ENCODE peak calls at places on chromosomes 7 and 10, in ten cellular contexts. V is AML-193; U is AG08395; M is NCI-H345; S is activated CD4-positive, CD25-positive, alpha-beta regulatory T cell; F is amniotic epithelial cell; E is effector CD4-positive, alpha-beta T cell; G is RCC 7860; D is HCEC 1CT; X is heart left ventricle. H is an unnamed sample.

GRCh38 chr7:985915-986741 is 3.1 kb downstream of the CYP2W1 start:
- DNase-seq in V (no peak), U (peak), M (no peak), S (no peak), F (peak), E (no peak), G (peak), D (peak), X (no peak), H (peak)

GRCh38 chr10:5446390-5446926 is 34.1 kb downstream of the NET1 start:
- DNase-seq in V (no peak), U (peak), M (no peak), S (peak), F (peak), E (peak), G (peak), D (peak), X (peak), H (peak)

GRCh38 chr10:22229756-22230330 is 12.0 kb upstream of the EBLN1 start:
- DNase-seq in V (no peak), U (no peak), M (peak), S (no peak), F (peak), E (no peak), G (no peak), D (no peak), X (no peak), H (no peak)

GRCh38 chr10:118339096-118339495 is 3.0 kb downstream of the FAM204A start:
- DNase-seq in V (no peak), U (no peak), M (no peak), S (no peak), F (no peak), E (no peak), G (no peak), D (no peak), X (peak), H (no peak)

GRCh38 chr7:128311003-128311402 is 32.7 kb downstream of the RBM28 start:
- DNase-seq in V (no peak), U (no peak), M (no peak), S (no peak), F (peak), E (no peak), G (no peak), D (no peak), X (no peak), H (peak)

GRCh38 chr7:50275430-50275829 is 29.1 kb upstream of the IKZF1 start:
- DNase-seq in V (no peak), U (no peak), M (no peak), S (no peak), F (no peak), E (no peak), G (no peak), D (no peak), X (no peak), H (no peak)

GRCh38 chr7:121211253-121211652 is 117.5 kb upstream of the WNT16 start:
- DNase-seq in V (no peak), U (no peak), M (no peak), S (no peak), F (no peak), E (no peak), G (no peak), D (no peak), X (no peak), H (no peak)

GRCh38 chr10:113015201-113015600 is 65.2 kb downstream of the TCF7L2 start:
- DNase-seq in V (no peak), U (no peak), M (peak), S (no peak), F (no peak), E (no peak), G (no peak), D (no peak), X (no peak), H (no peak)

GRCh38 chr10:6593140-6593740 is 13.2 kb upstream of the PRKCQ start:
- DNase-seq in V (no peak), U (no peak), M (no peak), S (no peak), F (no peak), E (no peak), G (no peak), D (no peak), X (no peak), H (no peak)

GRCh38 chr10:132961-133898 is 2.0 kb upstream of the ZMYND11 start:
- DNase-seq in V (no peak), U (peak), M (peak), S (no peak), F (peak), E (no peak), G (peak), D (peak), X (no peak), H (peak)

GRCh38 chr10:15342970-15343369 is 28.1 kb downstream of the FAM171A1 start:
- DNase-seq in V (no peak), U (no peak), M (no peak), S (no peak), F (no peak), E (no peak), G (no peak), D (no peak), X (no peak), H (no peak)

GRCh38 chr7:33841031-33841430 is 64.3 kb upstream of the BMPER start:
- DNase-seq in V (no peak), U (no peak), M (no peak), S (no peak), F (no peak), E (no peak), G (no peak), D (no peak), X (no peak), H (no peak)

GRCh38 chr10:45418859-45419672 is 45.0 kb downstream of the ALOX5 start:
- DNase-seq in V (peak), U (peak), M (peak), S (no peak), F (peak), E (no peak), G (no peak), D (no peak), X (peak), H (peak)

GRCh38 chr10:96890172-96890513 is 58.0 kb downstream of the LCOR start:
- DNase-seq in V (peak), U (no peak), M (no peak), S (no peak), F (no peak), E (no peak), G (no peak), D (no peak), X (no peak), H (no peak)

GRCh38 chr7:3943265-3943664 is 642.2 kb downstream of the SDK1 start:
- DNase-seq in V (no peak), U (no peak), M (peak), S (no peak), F (no peak), E (no peak), G (no peak), D (no peak), X (no peak), H (no peak)

GRCh38 chr10:23694921-23695824 is 256.3 kb downstream of the OTUD1 start:
- DNase-seq in V (no peak), U (no peak), M (no peak), S (no peak), F (no peak), E (no peak), G (no peak), D (no peak), X (no peak), H (no peak)

GRCh38 chr7:77649950-77650349 is 46.3 kb upstream of the RSBN1L start:
- DNase-seq in V (no peak), U (peak), M (no peak), S (no peak), F (peak), E (no peak), G (no peak), D (peak), X (no peak), H (peak)

GRCh38 chr7:127150543-127150942 is 102.2 kb downstream of the GRM8 start:
- DNase-seq in V (no peak), U (no peak), M (no peak), S (no peak), F (no peak), E (no peak), G (no peak), D (no peak), X (no peak), H (no peak)

GRCh38 chr10:86876748-86877147 is 80.7 kb downstream of the MMRN2 start:
- DNase-seq in V (peak), U (peak), M (no peak), S (no peak), F (peak), E (no peak), G (no peak), D (peak), X (no peak), H (peak)

GRCh38 chr7:142984297-142984696 is 22.1 kb upstream of the KEL start:
- DNase-seq in V (no peak), U (no peak), M (no peak), S (no peak), F (no peak), E (no peak), G (no peak), D (no peak), X (no peak), H (no peak)

GRCh38 chr10:3226960-3227724 is 54.6 kb upstream of the PITRM1 start:
- DNase-seq in V (no peak), U (peak), M (no peak), S (no peak), F (peak), E (no peak), G (peak), D (peak), X (no peak), H (peak)

GRCh38 chr10:17428616-17429097 is 25.7 kb downstream of the ST8SIA6 start:
- DNase-seq in V (no peak), U (no peak), M (no peak), S (peak), F (no peak), E (peak), G (no peak), D (no peak), X (no peak), H (no peak)

GRCh38 chr7:73431041-73431835 is 2.3 kb upstream of the FZD9 start:
- DNase-seq in V (no peak), U (no peak), M (no peak), S (no peak), F (no peak), E (no peak), G (no peak), D (no peak), X (no peak), H (no peak)

GRCh38 chr7:128833148-128833938 is 3.1 kb downstream of the FLNC start:
- DNase-seq in V (no peak), U (peak), M (peak), S (no peak), F (peak), E (no peak), G (peak), D (peak), X (peak), H (peak)

GRCh38 chr10:46514431-46514861 is 42.0 kb downstream of the GPRIN2 start:
- DNase-seq in V (no peak), U (no peak), M (no peak), S (no peak), F (no peak), E (no peak), G (no peak), D (no peak), X (peak), H (no peak)

GRCh38 chr10:100739516-100740368 is 5.6 kb upstream of the PAX2 start:
- DNase-seq in V (no peak), U (no peak), M (no peak), S (no peak), F (no peak), E (no peak), G (peak), D (no peak), X (no peak), H (no peak)

GRCh38 chr7:122219253-122219865 is 75.3 kb upstream of the AASS start:
- DNase-seq in V (peak), U (peak), M (peak), S (no peak), F (peak), E (no peak), G (peak), D (peak), X (no peak), H (peak)

GRCh38 chr7:85483205-85483604 is 296.3 kb upstream of the SEMA3D start:
- DNase-seq in V (peak), U (peak), M (no peak), S (no peak), F (peak), E (no peak), G (no peak), D (peak), X (no peak), H (peak)

GRCh38 chr10:125082881-125083575 is 77.3 kb downstream of the CTBP2 start:
- DNase-seq in V (no peak), U (no peak), M (no peak), S (no peak), F (no peak), E (no peak), G (no peak), D (no peak), X (no peak), H (no peak)

GRCh38 chr7:104793066-104793465 is 220.9 kb upstream of the KMT2E start:
- DNase-seq in V (no peak), U (no peak), M (no peak), S (no peak), F (peak), E (no peak), G (no peak), D (no peak), X (no peak), H (no peak)

GRCh38 chr7:113945018-113945938 is 26.5 kb upstream of the PPP1R3A start:
- DNase-seq in V (no peak), U (no peak), M (peak), S (no peak), F (no peak), E (no peak), G (no peak), D (peak), X (no peak), H (peak)

GRCh38 chr7:1692500-1693418 is 22.7 kb downstream of the ELFN1 start:
- DNase-seq in V (no peak), U (no peak), M (no peak), S (no peak), F (no peak), E (no peak), G (no peak), D (no peak), X (peak), H (no peak)

GRCh38 chr10:70053212-70053895 is 708 bp downstream of the MACROH2A2 start:
- DNase-seq in V (no peak), U (peak), M (peak), S (no peak), F (no peak), E (no peak), G (no peak), D (no peak), X (peak), H (no peak)

GRCh38 chr10:33412261-33413092 is 78.0 kb upstream of the NRP1 start:
- DNase-seq in V (no peak), U (peak), M (no peak), S (no peak), F (peak), E (no peak), G (peak), D (peak), X (no peak), H (peak)

GRCh38 chr7:102912742-102913141 is at the start of gene LRRC17:
- DNase-seq in V (no peak), U (peak), M (peak), S (no peak), F (no peak), E (no peak), G (no peak), D (peak), X (peak), H (peak)

H was measured in foreskin fibroblast.